ENCODE peak calls at places on chromosomes 1 and 21, in four cellular contexts. V is GM23338, T is MM.1S, R is GM23248. K is an unnamed sample. For H3K9me2, the result is how much of the 10 kb centered on the place peaks cover.

GRCh38 chr1:18110968-18111367 is 3.4 kb downstream of the IGSF21 start:
- DNase-seq in V (peak), R (no peak), T (no peak), K (no peak)

GRCh38 chr1:53155534-53155933 is 13.1 kb upstream of the SLC1A7 start:
- DNase-seq in R (no peak), V (no peak), T (no peak), K (no peak)

GRCh38 chr1:92404661-92405060 is 82.1 kb downstream of the GFI1 start:
- DNase-seq in T (no peak), R (peak), V (no peak), K (no peak)

GRCh38 chr1:109714661-109715372 is 2.8 kb downstream of the GSTM5 start:
- DNase-seq in T (no peak), R (no peak), V (no peak), K (no peak)

GRCh38 chr1:17084787-17085186 is 31.0 kb upstream of the SDHB start:
- DNase-seq in T (no peak), V (no peak), R (no peak), K (no peak)

GRCh38 chr1:27099154-27099903 is 55.6 kb downstream of the SLC9A1 start:
- DNase-seq in T (no peak), R (peak), V (peak), K (peak)

GRCh38 chr1:98058676-98059075 is 137.8 kb upstream of the DPYD start:
- DNase-seq in R (no peak), T (no peak), V (no peak), K (no peak)

GRCh38 chr1:41957568-41957967 is 38.8 kb upstream of the HIVEP3 start:
- DNase-seq in V (no peak), R (peak), T (no peak), K (no peak)

GRCh38 chr1:109509176-109510134 is at the start of gene AMIGO1:
- DNase-seq in T (peak), R (peak), V (peak), K (peak)

GRCh38 chr1:40582121-40582520 is 50.7 kb downstream of the ZNF684 start:
- DNase-seq in T (no peak), R (no peak), V (no peak), K (no peak)

GRCh38 chr1:242212401-242212800 is 213.5 kb upstream of the MAP1LC3C start:
- DNase-seq in V (peak), T (no peak), R (no peak), K (no peak)

GRCh38 chr1:58848818-58849411 is 65.1 kb upstream of the JUN start:
- DNase-seq in R (peak), V (peak), T (no peak), K (no peak)

GRCh38 chr21:27715131-27715530 is 748.2 kb upstream of the ADAMTS5 start:
- DNase-seq in R (no peak), T (no peak), V (no peak), K (no peak)

GRCh38 chr1:53332188-53332564 is 4.3 kb upstream of the LRP8 start:
- DNase-seq in R (no peak), T (no peak), V (no peak), K (no peak)

GRCh38 chr1:67429528-67430357 is 459 bp downstream of the SERBP1 start:
- DNase-seq in T (peak), V (peak), R (peak), K (peak)

GRCh38 chr1:156726549-156727226 is 1.6 kb upstream of the METTL25B start:
- DNase-seq in R (peak), T (peak), V (peak), K (peak)

GRCh38 chr1:222814536-222815366 is at the start of gene DISP1:
- DNase-seq in R (peak), T (peak), V (peak), K (peak)

GRCh38 chr1:66220477-66220876 is 313.5 kb upstream of the SGIP1 start:
- DNase-seq in R (no peak), T (no peak), V (no peak), K (no peak)

GRCh38 chr1:90502194-90502593 is 214.9 kb downstream of the BARHL2 start:
- DNase-seq in T (no peak), V (peak), R (no peak), K (no peak)

GRCh38 chr1:3763351-3764125 is 9.0 kb upstream of the SMIM1 start:
- DNase-seq in R (no peak), V (no peak), T (no peak), K (no peak)

GRCh38 chr1:5514519-5515183 is 477.6 kb downstream of the NPHP4 start:
- DNase-seq in T (peak), V (peak), R (peak), K (peak)

GRCh38 chr1:162475539-162476185 is 22.0 kb upstream of the UHMK1 start:
- DNase-seq in V (peak), T (no peak), R (no peak), K (no peak)

GRCh38 chr1:184068354-184068753 is 16.8 kb downstream of the TSEN15 start:
- DNase-seq in V (peak), T (no peak), R (no peak), K (no peak)

GRCh38 chr1:162020145-162020544 is 3.5 kb downstream of the OLFML2B start:
- DNase-seq in T (peak), V (no peak), R (no peak), K (no peak)

GRCh38 chr1:2312196-2312588 is 79.2 kb downstream of the MORN1 start:
- DNase-seq in T (no peak), R (no peak), V (no peak), K (no peak)

GRCh38 chr1:29393451-29393826 is 157.1 kb downstream of the PTPRU start:
- DNase-seq in V (no peak), R (no peak), T (no peak), K (no peak)

GRCh38 chr1:53083636-53084588 is 21.9 kb downstream of the PODN start:
- DNase-seq in V (no peak), R (no peak), T (no peak), K (no peak)

GRCh38 chr1:200118779-200119505 is 91.4 kb downstream of the NR5A2 start:
- DNase-seq in T (peak), R (no peak), V (peak), K (peak)

GRCh38 chr21:42059141-42059540 is 12.0 kb upstream of the UMODL1 start:
- DNase-seq in R (no peak), T (no peak), V (no peak), K (no peak)
- H3K9me2 ChIP-seq in R (under half), T (under half), V (under half), K (under half)

GRCh38 chr1:100323428-100324106 is 28.7 kb upstream of the CDC14A start:
- DNase-seq in T (no peak), R (peak), V (no peak), K (no peak)

GRCh38 chr1:100321098-100321493 is 31.2 kb upstream of the CDC14A start:
- DNase-seq in V (no peak), R (no peak), T (no peak), K (no peak)

GRCh38 chr1:100320311-100321097 is 31.8 kb upstream of the CDC14A start:
- DNase-seq in V (no peak), T (no peak), R (no peak), K (no peak)

GRCh38 chr1:100325415-100326324 is 26.6 kb upstream of the CDC14A start:
- DNase-seq in V (peak), R (no peak), T (no peak), K (no peak)

GRCh38 chr1:100322436-100323211 is 29.7 kb upstream of the CDC14A start:
- DNase-seq in T (no peak), V (no peak), R (peak), K (no peak)
- TF ChIP-seq EZH2phosphoT487 in T (no peak), V (no peak), R (no peak), K (no peak)

GRCh38 chr1:21896652-21897532 is 40.2 kb downstream of the HSPG2 start:
- DNase-seq in R (peak), V (peak), T (no peak), K (no peak)
- H3K4me3 ChIP-seq in R (no peak), V (no peak), T (no peak), K (no peak)

DNA sequence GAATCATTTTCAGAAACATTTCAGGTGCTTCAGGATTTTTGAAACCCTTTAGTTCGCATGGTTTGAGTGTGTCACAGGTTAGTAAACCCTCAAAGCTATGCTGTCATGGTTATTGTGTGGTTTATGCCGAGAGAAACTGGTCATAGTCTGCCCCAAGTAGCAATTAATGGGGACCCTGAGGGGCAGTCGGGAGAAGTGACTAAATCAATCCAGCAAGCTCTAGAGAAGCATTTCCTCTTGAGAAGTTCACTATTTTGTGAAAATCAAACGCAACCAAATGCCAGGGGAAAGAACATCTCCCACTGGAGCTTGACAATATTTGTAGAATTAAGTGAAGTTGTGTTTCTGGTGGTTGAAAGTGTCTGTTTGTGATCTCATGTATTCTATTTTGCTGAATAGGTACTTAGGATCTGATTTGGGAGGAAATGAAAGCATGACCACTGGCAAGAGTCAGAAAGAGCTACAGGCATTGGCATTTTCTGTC is 63.0 kb upstream of the BACH1 start:
- DNase-seq in R (no peak), V (no peak), T (peak), K (no peak)
- H3K9me2 ChIP-seq in R (under half), V (under half), T (under half), K (under half)

DNA sequence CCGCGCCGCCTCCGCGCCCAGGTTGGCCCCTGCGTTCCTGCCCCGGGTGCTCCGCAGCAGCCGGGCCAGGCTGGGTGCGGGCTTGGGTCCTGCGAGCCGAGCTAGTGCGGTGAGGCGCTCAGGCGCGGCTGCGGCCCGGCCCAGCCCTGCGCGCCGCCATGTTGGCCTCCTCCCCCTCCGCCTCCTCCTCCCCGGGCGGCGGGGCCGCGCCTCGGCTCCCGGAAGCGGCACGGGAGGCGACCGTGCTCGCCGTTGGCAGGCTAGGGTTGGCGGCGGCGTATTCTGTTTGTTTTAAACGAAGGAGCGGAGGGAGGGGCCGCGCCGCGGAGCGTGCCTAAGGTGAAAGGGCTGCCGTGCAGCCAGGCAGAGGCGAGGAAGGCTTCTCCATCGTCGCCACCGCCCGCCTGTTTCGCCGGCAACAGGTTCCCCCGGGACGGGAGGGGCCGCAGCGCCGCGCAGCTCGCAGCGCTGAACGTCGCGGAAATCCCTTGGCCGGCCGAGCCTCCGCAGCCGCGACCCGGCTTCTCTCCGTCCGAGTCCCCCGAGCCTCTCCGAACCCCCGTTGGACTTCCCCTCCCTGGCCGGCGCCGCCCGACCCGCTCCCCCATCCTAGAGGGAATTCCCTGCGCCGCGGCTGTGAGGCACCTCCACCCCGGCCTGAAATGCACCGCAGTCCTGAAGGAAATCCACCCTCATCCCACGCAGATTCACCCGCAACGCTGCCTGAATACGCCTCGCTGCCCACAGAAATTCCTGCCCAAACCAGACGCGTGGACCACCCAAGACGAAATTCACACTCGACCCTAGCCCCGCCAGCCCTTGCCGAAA is at the start of gene USP24:
- DNase-seq in R (peak), V (peak), T (peak), K (peak)
- TF ChIP-seq EZH2phosphoT487 in R (no peak), V (no peak), T (no peak), K (no peak)

GRCh38 chr1:61253912-61254628 is 171.7 kb downstream of the NFIA start:
- DNase-seq in V (no peak), R (no peak), T (no peak), K (no peak)
- H3K4me3 ChIP-seq in V (no peak), R (peak), T (no peak), K (no peak)

GRCh38 chr21:42308914-42309752 is 6.1 kb downstream of the TFF3 start:
- DNase-seq in V (no peak), R (no peak), T (peak), K (no peak)
- H3K9me2 ChIP-seq in V (under half), R (under half), T (under half), K (under half)

K was measured in OCI-LY7.